ENCODE peak calls at places on chromosomes 7 and 10, in ten cellular contexts. M is heart left ventricle, H is RWPE1, T is AG09319, B is MM.1S, D is natural killer cell, G is cardiac muscle cell, Q is WTC11, P is nephron progenitor cell, A is stomach. K is an unnamed sample.

GRCh38 chr7:116173051-116174028 is 37.0 kb upstream of the TES start:
- DNase-seq in M (no peak), T (no peak), B (peak), P (peak), Q (no peak), D (no peak), H (peak), G (peak), A (no peak), K (no peak)

GRCh38 chr7:143407296-143408246 is 1.1 kb downstream of the EPHA1 start:
- DNase-seq in B (no peak), M (no peak), Q (no peak), P (no peak), G (no peak), T (no peak), D (no peak), A (no peak), H (peak), K (no peak)

GRCh38 chr7:964401-965231 is 10.1 kb upstream of the ADAP1 start:
- DNase-seq in A (no peak), T (no peak), G (peak), B (peak), M (peak), H (no peak), D (no peak), P (no peak), Q (peak), K (no peak)

GRCh38 chr7:44645696-44646095 is 39.3 kb downstream of the OGDH start:
- DNase-seq in H (no peak), M (no peak), A (no peak), B (no peak), T (no peak), D (no peak), Q (no peak), G (no peak), P (no peak), K (no peak)

GRCh38 chr10:28429573-28430216 is 103.2 kb upstream of the WAC start:
- DNase-seq in D (no peak), A (no peak), T (no peak), M (no peak), Q (no peak), P (no peak), G (peak), H (no peak), B (no peak), K (no peak)

GRCh38 chr10:101453791-101454718 is 100.1 kb downstream of the BTRC start:
- DNase-seq in M (no peak), G (peak), Q (no peak), B (no peak), T (no peak), P (no peak), H (no peak), D (no peak), A (no peak), K (no peak)

GRCh38 chr10:103600956-103601569 is 107.6 kb downstream of the NEURL1 start:
- DNase-seq in Q (no peak), A (no peak), D (no peak), P (no peak), H (no peak), B (no peak), M (no peak), G (no peak), T (no peak), K (no peak)

GRCh38 chr7:70456729-70457128 is 675.2 kb upstream of the GALNT17 start:
- DNase-seq in P (peak), T (no peak), G (no peak), B (no peak), D (no peak), A (no peak), H (no peak), M (no peak), Q (no peak), K (no peak)

GRCh38 chr7:101172854-101173751 is 7.0 kb downstream of the NAT16 start:
- DNase-seq in A (peak), P (no peak), Q (peak), M (peak), B (no peak), D (no peak), H (peak), G (peak), T (no peak), K (no peak)

GRCh38 chr7:16926283-16926682 is 44.5 kb upstream of the AGR3 start:
- DNase-seq in G (peak), A (no peak), M (peak), T (no peak), H (no peak), B (peak), P (no peak), Q (no peak), D (no peak), K (no peak)

GRCh38 chr10:34922138-34922537 is 107.0 kb upstream of the PARD3 start:
- DNase-seq in Q (no peak), T (no peak), A (no peak), H (no peak), D (no peak), G (no peak), B (no peak), P (no peak), M (no peak), K (no peak)

GRCh38 chr10:33657154-33657900 is 322.9 kb upstream of the NRP1 start:
- DNase-seq in H (no peak), T (no peak), A (no peak), P (no peak), D (no peak), Q (no peak), B (no peak), G (peak), M (no peak), K (no peak)

GRCh38 chr10:96325719-96326373 is 21.6 kb downstream of the DNTT start:
- DNase-seq in Q (no peak), T (no peak), B (no peak), P (no peak), M (no peak), G (no peak), H (no peak), D (no peak), A (no peak), K (no peak)

GRCh38 chr7:32496052-32496813 is 944 bp downstream of the AVL9 start:
- DNase-seq in H (no peak), P (no peak), A (no peak), D (no peak), Q (no peak), M (no peak), G (no peak), B (no peak), T (no peak), K (no peak)

GRCh38 chr7:92874567-92874966 is 38.2 kb upstream of the CDK6 start:
- DNase-seq in P (no peak), H (no peak), T (no peak), D (no peak), G (peak), M (no peak), B (no peak), Q (no peak), A (no peak), K (no peak)

GRCh38 chr7:130201796-130202195 is 3.4 kb downstream of the TMEM209 start:
- DNase-seq in G (no peak), B (no peak), H (no peak), P (no peak), Q (no peak), A (no peak), D (no peak), T (no peak), M (no peak), K (no peak)

GRCh38 chr7:132381742-132382472 is 194.4 kb downstream of the PLXNA4 start:
- DNase-seq in P (no peak), M (no peak), Q (no peak), T (no peak), A (peak), B (no peak), D (no peak), H (no peak), G (peak), K (no peak)

GRCh38 chr7:26305048-26305868 is 13.6 kb downstream of the SNX10 start:
- DNase-seq in H (no peak), Q (no peak), P (no peak), D (no peak), T (no peak), G (no peak), B (no peak), A (no peak), M (no peak), K (no peak)

GRCh38 chr10:6659451-6659850 is 79.4 kb upstream of the PRKCQ start:
- DNase-seq in Q (no peak), A (no peak), T (no peak), P (no peak), M (no peak), B (no peak), D (no peak), G (peak), H (no peak), K (no peak)

GRCh38 chr7:157497744-157498541 is 161.1 kb downstream of the DNAJB6 start:
- DNase-seq in H (no peak), G (no peak), P (no peak), D (peak), Q (no peak), B (no peak), T (no peak), M (no peak), A (peak), K (no peak)

GRCh38 chr10:70744617-70745138 is 40.5 kb downstream of the TBATA start:
- DNase-seq in P (no peak), G (no peak), Q (no peak), A (no peak), B (no peak), T (no peak), H (no peak), D (no peak), M (no peak), K (no peak)

GRCh38 chr7:94276797-94277196 is 117.9 kb upstream of the COL1A2 start:
- DNase-seq in P (no peak), T (peak), A (no peak), M (no peak), Q (no peak), D (no peak), B (peak), H (no peak), G (peak), K (no peak)

GRCh38 chr10:76033457-76034196 is 602.2 kb downstream of the LRMDA start:
- DNase-seq in A (peak), B (no peak), G (no peak), P (no peak), D (no peak), Q (no peak), M (no peak), T (peak), H (no peak), K (no peak)

GRCh38 chr7:78018541-78019456 is 220.2 kb downstream of the PHTF2 start:
- DNase-seq in D (no peak), Q (peak), A (no peak), B (no peak), H (peak), T (no peak), M (peak), G (peak), P (peak), K (no peak)

GRCh38 chr10:42941245-42941644 is 135.6 kb upstream of the RET start:
- DNase-seq in B (no peak), A (peak), M (no peak), Q (no peak), T (no peak), P (no peak), D (no peak), G (no peak), H (no peak), K (no peak)

GRCh38 chr7:106417273-106417902 is 132.6 kb upstream of the NAMPT start:
- DNase-seq in T (no peak), P (no peak), Q (no peak), H (peak), G (no peak), D (no peak), B (no peak), M (no peak), A (no peak), K (no peak)

GRCh38 chr10:3635697-3636096 is 149.3 kb downstream of the KLF6 start:
- DNase-seq in Q (no peak), G (no peak), A (no peak), D (no peak), T (no peak), H (peak), P (no peak), M (no peak), B (no peak), K (no peak)

GRCh38 chr10:86287422-86287793 is 79.2 kb downstream of the GRID1 start:
- DNase-seq in A (no peak), T (no peak), M (no peak), D (no peak), Q (no peak), G (no peak), H (no peak), B (no peak), P (no peak), K (no peak)

GRCh38 chr7:28812641-28813040 is 145.5 kb downstream of the TRIL start:
- DNase-seq in A (no peak), Q (no peak), P (no peak), T (no peak), M (no peak), B (no peak), H (no peak), G (no peak), D (no peak), K (no peak)

GRCh38 chr7:102916881-102917280 is 4.1 kb downstream of the LRRC17 start:
- DNase-seq in Q (no peak), G (no peak), T (no peak), M (no peak), B (no peak), P (no peak), D (no peak), H (no peak), A (no peak), K (no peak)

DNA sequence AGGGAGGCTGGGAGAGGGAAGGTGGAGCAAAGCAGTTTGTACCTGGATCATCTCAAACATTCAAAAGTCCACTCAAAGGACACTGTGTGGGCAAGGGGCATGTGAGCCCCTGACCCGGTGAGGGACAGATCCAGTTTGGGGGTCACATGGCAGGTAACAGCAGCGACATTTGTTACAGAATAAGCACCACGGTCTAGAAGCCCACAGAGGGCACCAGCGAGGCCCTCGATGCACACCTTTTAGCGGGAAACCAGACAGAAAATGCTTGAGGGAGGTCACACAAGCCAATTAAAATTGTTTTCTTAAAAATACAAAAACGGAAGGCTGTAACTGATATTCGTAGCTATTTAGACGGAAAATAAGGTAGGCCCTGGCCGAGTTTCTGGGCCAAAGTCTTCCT is 144.4 kb downstream of the ZMYND11 start:
- DNase-seq in A (no peak), M (no peak), H (no peak), T (no peak), B (no peak), P (no peak), Q (peak), D (no peak), G (no peak), K (no peak)
- TF ChIP-seq CTCF in A (no peak), M (no peak), H (no peak), T (no peak), B (no peak), P (no peak), Q (no peak), D (no peak), G (no peak), K (no peak)

DNA sequence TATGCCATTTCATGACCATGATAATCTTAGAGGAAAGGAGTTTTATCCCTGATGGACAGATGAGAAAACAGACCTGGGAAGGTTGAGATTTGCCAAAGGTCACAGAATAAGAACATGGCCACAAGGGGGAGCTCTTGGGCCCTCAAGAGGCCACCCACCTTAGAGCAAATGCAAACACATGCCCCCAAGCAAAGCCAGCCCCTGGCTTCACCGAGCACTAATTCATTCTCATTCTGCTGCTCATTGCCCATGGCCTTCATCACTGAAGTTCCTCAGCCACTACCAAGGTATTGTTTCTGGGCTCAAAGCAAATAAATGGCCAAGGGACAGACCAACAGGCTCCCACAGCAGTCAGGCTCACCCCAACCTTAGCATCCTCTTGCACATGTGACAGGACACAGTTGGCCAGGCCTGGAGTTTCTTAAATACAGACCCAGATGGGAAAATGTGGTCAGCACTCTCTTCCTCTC is 44.2 kb downstream of the PDLIM1 start:
- DNase-seq in M (peak), T (peak), A (peak), B (peak), P (peak), G (peak), D (peak), H (no peak), Q (peak), K (peak)
- TF ChIP-seq CTCF in M (peak), T (peak), A (peak), B (peak), P (peak), G (peak), D (peak), H (peak), Q (peak), K (peak)

GRCh38 chr10:876442-876841 is 55.1 kb downstream of the LARP4B start:
- DNase-seq in B (no peak), D (no peak), Q (no peak), T (no peak), A (no peak), H (no peak), G (no peak), M (no peak), P (no peak), K (no peak)

GRCh38 chr10:873020-873419 is 58.5 kb downstream of the LARP4B start:
- DNase-seq in T (no peak), G (no peak), M (peak), D (no peak), A (no peak), Q (no peak), B (no peak), P (no peak), H (no peak), K (no peak)

GRCh38 chr10:878333-878753 is 53.2 kb downstream of the LARP4B start:
- DNase-seq in B (no peak), H (no peak), Q (no peak), T (no peak), D (no peak), M (no peak), P (no peak), A (no peak), G (peak), K (no peak)

GRCh38 chr10:878895-879294 is 52.6 kb downstream of the LARP4B start:
- DNase-seq in A (no peak), H (no peak), G (no peak), D (no peak), P (no peak), B (no peak), M (no peak), Q (no peak), T (no peak), K (no peak)
- TF ChIP-seq CTCF in A (no peak), H (no peak), G (no peak), D (no peak), P (no peak), B (no peak), M (no peak), Q (no peak), T (no peak), K (no peak)

DNA sequence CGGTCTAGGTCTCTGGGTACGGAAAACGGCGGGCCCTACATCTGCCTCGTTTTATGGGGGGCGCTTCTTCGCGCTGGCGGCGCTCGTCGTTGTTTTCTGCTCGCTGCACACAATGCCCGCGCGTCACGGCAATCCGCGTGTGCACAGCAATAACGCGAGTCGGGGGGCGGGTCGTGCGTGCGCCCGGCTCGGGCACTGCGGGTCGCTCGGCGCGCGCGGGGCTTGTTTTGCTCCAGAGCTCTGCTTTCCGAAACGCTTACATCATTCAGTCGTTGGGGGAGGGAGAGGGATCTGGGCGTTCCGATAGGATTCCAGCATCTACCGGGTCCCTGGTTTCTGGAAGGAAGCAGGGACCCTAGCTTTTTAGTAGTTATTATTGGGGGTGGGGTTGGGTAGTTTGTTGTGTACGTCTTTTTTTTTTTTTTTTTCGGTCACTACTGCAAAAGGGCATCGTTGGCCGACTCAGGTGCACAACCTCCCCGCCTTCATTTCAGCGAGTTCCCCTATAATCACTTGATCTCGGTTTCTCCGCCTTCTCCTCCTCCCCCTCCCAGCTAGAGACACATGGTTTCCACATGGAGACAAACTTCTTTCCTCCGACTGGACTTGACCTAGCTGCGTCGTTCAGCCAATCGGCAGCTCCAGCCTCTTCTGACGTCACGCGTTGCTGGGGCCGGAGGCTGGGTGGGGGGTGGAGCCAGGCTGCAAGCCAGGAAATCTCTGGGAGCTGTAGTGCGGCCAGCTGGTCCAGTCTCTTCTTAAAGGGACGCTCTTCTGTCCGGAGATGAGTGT is 3.5 kb downstream of the MXI1 start:
- DNase-seq in G (peak), B (peak), Q (peak), H (peak), T (peak), P (peak), A (peak), M (peak), D (peak), K (peak)
- TF ChIP-seq CTCF in G (no peak), B (no peak), Q (no peak), H (no peak), T (no peak), P (no peak), A (no peak), M (no peak), D (no peak), K (no peak)

GRCh38 chr10:126565871-126566270 is 104.6 kb downstream of the C10orf90 start:
- DNase-seq in D (no peak), G (no peak), H (no peak), A (no peak), T (no peak), Q (no peak), B (no peak), M (no peak), P (no peak), K (no peak)
- TF ChIP-seq CTCF in D (no peak), G (no peak), H (no peak), A (no peak), T (no peak), Q (no peak), B (no peak), M (no peak), P (no peak), K (no peak)

GRCh38 chr7:8113184-8113583 is 144.6 kb downstream of the GLCCI1 start:
- DNase-seq in D (no peak), A (no peak), M (no peak), Q (no peak), G (no peak), B (no peak), P (no peak), H (no peak), T (no peak), K (no peak)
- TF ChIP-seq CTCF in D (no peak), A (no peak), M (no peak), Q (no peak), G (no peak), B (no peak), P (no peak), H (no peak), T (no peak), K (no peak)

GRCh38 chr10:104622598-104623209 is 18.4 kb upstream of the SORCS3 start:
- DNase-seq in P (peak), G (no peak), T (no peak), B (peak), Q (peak), M (no peak), A (no peak), D (no peak), H (peak), K (no peak)
- TF ChIP-seq CTCF in P (peak), G (peak), T (peak), B (peak), Q (peak), M (peak), A (peak), D (no peak), H (peak), K (no peak)